ENCODE peak calls at places on chromosome 4, in eight cellular contexts. L is HepG2; P is CD8-positive, alpha-beta memory T cell; I is CD4-positive, alpha-beta T cell; Z is GM06990; U is right cardiac atrium; Y is fibroblast of lung; B is mammary epithelial cell. E is an unnamed sample. For H3K27me3, the result is how much of the 10 kb centered on the place peaks cover.

GRCh38 chr4:1693131-1693896 is 9.2 kb upstream of the FAM53A start:
- DNase-seq in P (peak), Z (peak), L (peak), B (peak), Y (peak), I (peak), U (peak), E (no peak)

GRCh38 chr4:179666226-179666625 is 2224.0 kb upstream of the AGA start:
- DNase-seq in Y (no peak), Z (no peak), B (no peak), L (no peak), U (no peak), P (no peak), I (no peak), E (no peak)

GRCh38 chr4:122824616-122825015 is 2.0 kb upstream of the FGF2 start:
- DNase-seq in Y (no peak), U (no peak), Z (no peak), L (no peak), I (no peak), B (no peak), P (no peak), E (no peak)

GRCh38 chr4:47836655-47837581 is 949 bp downstream of the CORIN start:
- DNase-seq in L (peak), Z (peak), U (peak), I (peak), B (peak), P (peak), Y (peak), E (no peak)

GRCh38 chr4:121096629-121097028 is 24.3 kb upstream of the NDNF start:
- DNase-seq in I (no peak), Y (peak), L (peak), P (no peak), U (no peak), Z (no peak), B (peak), E (peak)

GRCh38 chr4:53576676-53577372 is 14.5 kb downstream of the LNX1 start:
- DNase-seq in I (no peak), B (no peak), U (no peak), Y (peak), L (no peak), Z (no peak), P (no peak), E (peak)

GRCh38 chr4:183588169-183588675 is 70.8 kb downstream of the RWDD4 start:
- DNase-seq in L (no peak), Z (no peak), P (no peak), U (no peak), B (no peak), I (no peak), Y (peak), E (no peak)

GRCh38 chr4:133149364-133149695 is 236 bp downstream of the PCDH10 start:
- DNase-seq in L (no peak), B (no peak), Z (no peak), P (no peak), Y (no peak), I (no peak), U (no peak), E (no peak)

GRCh38 chr4:34112573-34112972 is 2131.7 kb downstream of the ARAP2 start:
- DNase-seq in Y (no peak), Z (no peak), B (no peak), U (no peak), I (no peak), P (no peak), L (no peak), E (no peak)

GRCh38 chr4:175109933-175110332 is 191.8 kb downstream of the ADAM29 start:
- DNase-seq in U (no peak), B (no peak), L (no peak), Y (no peak), P (no peak), I (no peak), Z (no peak), E (no peak)

GRCh38 chr4:100084892-100085291 is 105.4 kb downstream of the DDIT4L start:
- DNase-seq in B (no peak), Y (no peak), P (no peak), U (no peak), I (no peak), Z (no peak), L (no peak), E (no peak)

GRCh38 chr4:126756050-126756809 is 876.5 kb upstream of the INTU start:
- DNase-seq in Z (no peak), P (no peak), L (no peak), I (no peak), B (no peak), Y (no peak), U (no peak), E (no peak)

GRCh38 chr4:138311771-138312535 is 69.8 kb upstream of the SLC7A11 start:
- DNase-seq in Y (peak), B (no peak), U (no peak), Z (no peak), L (no peak), I (no peak), P (no peak), E (no peak)

GRCh38 chr4:181959121-181959520 is 284.1 kb upstream of the TENM3 start:
- DNase-seq in U (no peak), P (no peak), I (no peak), L (no peak), B (peak), Y (peak), Z (no peak), E (no peak)

GRCh38 chr4:67460574-67460973 is 84.7 kb downstream of the CENPC start:
- DNase-seq in L (no peak), P (no peak), Y (no peak), I (no peak), U (no peak), B (no peak), Z (no peak), E (peak)

GRCh38 chr4:31045724-31046318 is 325.7 kb downstream of the PCDH7 start:
- DNase-seq in Z (no peak), I (no peak), L (no peak), Y (peak), U (no peak), P (no peak), B (peak), E (no peak)

GRCh38 chr4:17587094-17587822 is 10.3 kb downstream of the LAP3 start:
- DNase-seq in L (peak), I (no peak), Z (no peak), P (no peak), Y (no peak), B (no peak), U (no peak), E (no peak)

GRCh38 chr4:161134795-161135194 is 1029.0 kb downstream of the FSTL5 start:
- DNase-seq in I (no peak), L (no peak), P (no peak), B (no peak), Z (no peak), U (no peak), Y (no peak), E (no peak)

GRCh38 chr4:87005690-87006461 is 71.1 kb downstream of the AFF1 start:
- DNase-seq in U (no peak), P (peak), B (no peak), Z (peak), L (no peak), I (no peak), Y (no peak), E (no peak)

GRCh38 chr4:140568507-140569306 is at the start of gene UCP1:
- DNase-seq in P (no peak), L (peak), B (no peak), Y (peak), Z (no peak), I (no peak), U (peak), E (no peak)
- H3K27me3 ChIP-seq in P (under half), L (under half), B (under half), Y (under half), Z (under half), I (half or more), U (under half), E (under half)

DNA sequence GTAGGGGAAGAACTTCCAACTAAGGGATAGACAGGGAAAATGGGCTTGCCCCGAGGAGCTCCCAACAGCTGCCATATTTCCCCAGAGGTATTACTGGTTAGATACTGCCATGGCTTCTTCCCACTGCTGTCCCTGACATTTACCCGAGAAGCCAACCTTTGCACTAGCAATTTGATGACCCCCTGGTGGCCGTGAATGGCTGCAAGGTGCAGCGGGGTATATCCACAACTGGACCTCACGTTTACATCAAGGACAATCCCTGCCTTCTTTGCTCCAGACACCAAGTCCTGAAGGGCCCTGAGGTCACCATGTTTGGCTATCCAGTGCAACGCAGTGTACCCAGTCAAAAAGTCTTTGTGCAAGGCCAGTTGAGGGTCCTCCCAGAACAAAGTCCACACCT is 2.3 kb downstream of the SOWAHB start:
- DNase-seq in Z (no peak), I (no peak), U (no peak), P (no peak), B (no peak), L (peak), Y (no peak), E (no peak)
- H3K27me3 ChIP-seq in Z (under half), I (under half), U (under half), P (under half), B (under half), L (under half), Y (under half), E (under half)

GRCh38 chr4:141635726-141636076 is 682 bp upstream of the IL15 start:
- DNase-seq in Z (no peak), B (no peak), P (no peak), U (no peak), I (no peak), L (no peak), Y (no peak), E (no peak)

GRCh38 chr4:141636771-141637460 is 533 bp downstream of the IL15 start:
- DNase-seq in I (peak), P (peak), Z (peak), B (peak), L (no peak), Y (peak), U (peak), E (no peak)

GRCh38 chr4:141640692-141641091 is 4.3 kb downstream of the IL15 start:
- DNase-seq in Y (no peak), I (no peak), B (no peak), U (no peak), P (no peak), Z (no peak), L (no peak), E (no peak)

GRCh38 chr4:141636077-141636770 is at the start of gene IL15:
- DNase-seq in Z (peak), Y (peak), U (peak), L (peak), B (peak), I (peak), P (peak), E (no peak)

DNA sequence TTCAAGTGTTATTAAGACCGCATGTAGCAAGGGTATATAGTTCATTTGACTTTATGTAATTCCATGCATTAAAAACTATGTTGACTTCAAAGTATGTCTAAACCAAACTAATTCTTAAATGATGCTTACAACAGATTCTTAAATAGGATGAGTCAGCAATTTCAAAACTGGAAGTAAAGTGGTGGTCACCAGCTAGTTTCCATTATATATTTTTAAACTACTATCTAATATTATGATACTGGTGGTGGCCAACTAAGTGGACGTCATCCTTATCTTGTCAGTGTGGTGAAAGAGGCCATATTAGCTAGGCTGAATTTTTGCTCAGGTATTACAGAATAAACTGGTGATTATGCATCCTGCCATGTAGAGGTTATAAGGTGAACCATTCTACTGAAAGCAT is 1.2 kb downstream of the IL15 start:
- DNase-seq in B (no peak), L (no peak), I (no peak), Y (peak), P (no peak), Z (peak), U (no peak), E (no peak)
- H3K27me3 ChIP-seq in B (under half), L (under half), I (under half), Y (under half), P (under half), Z (under half), U (under half), E (under half)

GRCh38 chr4:173535932-173536331 is 5.9 kb upstream of the HAND2 start:
- DNase-seq in U (no peak), L (no peak), I (no peak), Y (no peak), B (no peak), P (no peak), Z (no peak), E (no peak)

GRCh38 chr4:173532725-173533511 is 2.9 kb upstream of the HAND2 start:
- DNase-seq in U (no peak), L (no peak), Y (no peak), Z (no peak), I (no peak), B (no peak), P (no peak), E (no peak)

GRCh38 chr4:173536808-173537429 is 6.9 kb upstream of the HAND2 start:
- DNase-seq in I (no peak), B (no peak), L (peak), P (no peak), U (peak), Z (no peak), Y (no peak), E (no peak)

GRCh38 chr4:173534439-173534838 is 4.4 kb upstream of the HAND2 start:
- DNase-seq in L (no peak), Y (no peak), P (no peak), I (no peak), Z (no peak), B (no peak), U (no peak), E (no peak)

DNA sequence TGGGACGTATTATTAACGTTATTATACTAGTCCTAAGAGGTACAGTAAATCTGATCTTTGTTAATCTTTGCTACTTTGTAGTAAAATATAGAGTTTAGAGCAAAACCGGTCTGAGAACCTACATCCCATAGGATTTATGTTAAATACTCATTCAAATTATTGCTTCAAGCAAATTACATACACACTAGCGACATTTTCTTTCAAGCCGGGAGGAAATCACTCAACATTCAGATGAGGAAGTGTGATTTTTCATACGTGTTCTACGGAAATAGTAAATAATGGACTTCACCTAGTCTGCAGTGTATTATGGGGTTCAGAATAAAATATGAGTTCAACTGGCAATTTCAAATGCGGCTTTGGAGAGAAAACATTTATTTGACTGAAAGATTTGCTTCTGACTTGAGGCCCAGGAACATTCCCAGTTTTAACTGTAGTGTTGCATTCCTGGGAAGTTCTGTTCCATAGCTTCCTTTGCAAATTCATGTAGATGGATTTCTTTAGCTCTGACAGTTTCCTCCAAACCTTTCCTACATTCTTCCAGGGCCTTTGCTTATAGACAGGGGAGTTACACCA is 5.2 kb upstream of the HAND2 start:
- DNase-seq in L (no peak), B (no peak), U (no peak), P (no peak), I (no peak), Y (no peak), Z (no peak), E (no peak)
- H3K27me3 ChIP-seq in L (half or more), B (half or more), U (under half), P (half or more), I (half or more), Y (half or more), Z (under half), E (under half)

GRCh38 chr4:76253511-76253910 is 2.0 kb downstream of the FAM47E start:
- DNase-seq in Y (no peak), I (no peak), L (no peak), B (no peak), P (no peak), Z (no peak), U (no peak), E (no peak)

GRCh38 chr4:76256032-76256431 is 4.5 kb downstream of the FAM47E start:
- DNase-seq in I (no peak), U (no peak), Y (no peak), L (no peak), Z (no peak), B (no peak), P (no peak), E (no peak)

GRCh38 chr4:76250962-76251361 is 559 bp upstream of the FAM47E start:
- DNase-seq in B (no peak), U (no peak), P (no peak), Z (no peak), L (no peak), Y (peak), I (no peak), E (no peak)

GRCh38 chr4:76251448-76252270 is at the start of gene FAM47E:
- DNase-seq in Z (peak), B (peak), U (peak), L (peak), Y (peak), P (no peak), I (peak), E (no peak)

GRCh38 chr4:76252271-76252653 is 741 bp downstream of the FAM47E start:
- DNase-seq in L (no peak), Z (no peak), B (no peak), I (no peak), P (no peak), U (no peak), Y (no peak), E (no peak)
- H3K27me3 ChIP-seq in L (under half), Z (under half), B (under half), I (half or more), P (under half), U (under half), Y (under half), E (under half)

DNA sequence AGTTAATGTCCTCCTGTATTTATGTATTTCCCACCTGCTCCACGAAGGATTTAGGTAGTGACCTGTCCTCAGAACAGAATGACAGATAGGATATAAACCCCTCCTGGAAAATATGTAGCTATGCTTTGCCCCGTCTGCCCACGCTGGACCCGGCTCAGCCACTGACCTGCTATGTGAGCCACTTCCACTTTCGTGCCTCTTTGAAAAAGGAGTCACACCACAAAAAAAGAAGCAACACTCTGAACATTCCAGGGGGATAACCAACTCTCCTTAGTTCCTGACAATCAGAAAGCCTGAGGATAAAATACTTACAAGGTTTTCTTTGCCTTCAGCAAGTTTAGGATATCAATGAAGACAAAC is 11.1 kb downstream of the ACSL1 start:
- DNase-seq in P (no peak), I (no peak), B (no peak), Y (peak), L (no peak), U (no peak), Z (no peak), E (no peak)
- H3K27me3 ChIP-seq in P (under half), I (under half), B (under half), Y (under half), L (under half), U (under half), Z (under half), E (under half)

GRCh38 chr4:571838-572572 is 4.1 kb downstream of the TMEM271 start:
- DNase-seq in P (no peak), Z (no peak), I (no peak), U (no peak), Y (no peak), B (no peak), L (no peak), E (no peak)
- H3K27me3 ChIP-seq in P (under half), Z (under half), I (under half), U (under half), Y (under half), B (under half), L (half or more), E (under half)

GRCh38 chr4:112516076-112516385 is at the start of gene NEUROG2:
- DNase-seq in U (no peak), P (no peak), Z (no peak), B (no peak), L (no peak), I (no peak), Y (no peak), E (no peak)

GRCh38 chr4:112515278-112516075 is 503 bp downstream of the NEUROG2 start:
- DNase-seq in I (no peak), Y (peak), P (no peak), B (peak), Z (peak), U (peak), L (no peak), E (no peak)

GRCh38 chr4:112516401-112517066 is 554 bp upstream of the NEUROG2 start:
- DNase-seq in I (no peak), U (peak), Z (peak), B (no peak), L (no peak), Y (no peak), P (no peak), E (no peak)

GRCh38 chr4:112514079-112514448 is 1.9 kb downstream of the NEUROG2 start:
- DNase-seq in I (no peak), Y (no peak), B (no peak), L (no peak), Z (no peak), U (no peak), P (no peak), E (no peak)

GRCh38 chr4:112514449-112515277 is 1.3 kb downstream of the NEUROG2 start:
- DNase-seq in I (no peak), U (peak), Z (peak), L (no peak), B (no peak), P (no peak), Y (no peak), E (no peak)
- H3K27me3 ChIP-seq in I (half or more), U (under half), Z (under half), L (half or more), B (under half), P (half or more), Y (half or more), E (half or more)

GRCh38 chr4:7287918-7288280 is 95.6 kb downstream of the SORCS2 start:
- DNase-seq in L (no peak), Y (no peak), U (no peak), P (no peak), Z (no peak), B (no peak), I (no peak), E (no peak)
- H3K27me3 ChIP-seq in L (half or more), Y (under half), U (under half), P (under half), Z (under half), B (under half), I (under half), E (under half)

GRCh38 chr4:80180743-80181142 is 16.6 kb upstream of the PRDM8 start:
- DNase-seq in I (no peak), Y (peak), P (no peak), U (no peak), L (no peak), B (no peak), Z (no peak), E (no peak)

GRCh38 chr4:80179637-80180161 is 17.6 kb upstream of the PRDM8 start:
- DNase-seq in I (no peak), L (no peak), Y (no peak), U (no peak), Z (no peak), P (no peak), B (no peak), E (no peak)

GRCh38 chr4:80183196-80184052 is 13.9 kb upstream of the PRDM8 start:
- DNase-seq in P (peak), B (no peak), Y (peak), I (peak), L (no peak), Z (no peak), U (peak), E (no peak)

GRCh38 chr4:80184053-80184790 is 13.1 kb upstream of the PRDM8 start:
- DNase-seq in L (peak), P (peak), Y (peak), I (peak), B (peak), Z (peak), U (peak), E (no peak)

GRCh38 chr4:80182237-80182866 is 15.0 kb upstream of the PRDM8 start:
- DNase-seq in P (no peak), U (no peak), B (no peak), Y (no peak), I (no peak), Z (no peak), L (no peak), E (no peak)
- H3K27me3 ChIP-seq in P (under half), U (under half), B (under half), Y (under half), I (under half), Z (under half), L (under half), E (under half)